ENCODE peak calls at places on chromosomes 1 and 21, in ten cellular contexts. S is K562, C is A549, X is upper lobe of right lung, L is lower lobe of right lung, W is thoracic aorta, I is left ventricle myocardium inferior, Y is OCI-LY7, Q is cardiac muscle cell, E is IMR-90. M is an unnamed sample.

GRCh38 chr1:236413688-236414087 is 19.6 kb downstream of the EDARADD start:
- DNase-seq in S (no peak), C (no peak), X (no peak), L (no peak), W (no peak), I (no peak), Y (no peak), Q (no peak), E (no peak), M (no peak)

GRCh38 chr21:45972353-45972715 is 9.2 kb upstream of the COL6A1 start:
- DNase-seq in S (no peak), C (no peak), X (peak; percentile 66), L (peak; percentile 45), W (no peak), I (peak; percentile 56), Y (no peak), Q (peak; percentile 50), E (no peak), M (peak; percentile 56)

GRCh38 chr1:84156210-84156621 is 12.1 kb downstream of the PRKACB start:
- DNase-seq in S (no peak), C (peak; percentile 67), X (no peak), L (no peak), W (no peak), I (no peak), Y (no peak), Q (peak; percentile 71), E (peak; percentile 90), M (no peak)

GRCh38 chr1:209584186-209584776 is 767 bp downstream of the CAMK1G start:
- DNase-seq in S (no peak), C (no peak), X (no peak), L (no peak), W (no peak), I (no peak), Y (no peak), Q (no peak), E (no peak), M (no peak)

GRCh38 chr1:46718340-46718726 is 581 bp downstream of the EFCAB14 start:
- DNase-seq in S (no peak), C (no peak), X (no peak), L (no peak), W (no peak), I (no peak), Y (no peak), Q (peak; percentile 8), E (no peak), M (no peak)

GRCh38 chr1:10521537-10522157 is 46.9 kb downstream of the PEX14 start:
- DNase-seq in S (no peak), C (no peak), X (no peak), L (no peak), W (no peak), I (no peak), Y (no peak), Q (no peak), E (no peak), M (no peak)

GRCh38 chr21:34126269-34126668 is 52.9 kb downstream of the MRPS6 start:
- DNase-seq in S (no peak), C (no peak), X (no peak), L (no peak), W (no peak), I (no peak), Y (no peak), Q (no peak), E (peak; percentile 53), M (no peak)

GRCh38 chr1:187396226-187396625 is 567.5 kb downstream of the PLA2G4A start:
- DNase-seq in S (no peak), C (no peak), X (no peak), L (no peak), W (no peak), I (no peak), Y (no peak), Q (peak; percentile 55), E (peak; percentile 14), M (no peak)

GRCh38 chr1:25001125-25001915 is 71.2 kb upstream of the RUNX3 start:
- DNase-seq in S (no peak), C (no peak), X (no peak), L (no peak), W (no peak), I (no peak), Y (no peak), Q (no peak), E (no peak), M (no peak)

GRCh38 chr1:93588206-93588605 is 93.4 kb downstream of the BCAR3 start:
- DNase-seq in S (no peak), C (no peak), X (no peak), L (no peak), W (no peak), I (no peak), Y (no peak), Q (peak; percentile 62), E (peak; percentile 54), M (no peak)

GRCh38 chr1:162861101-162861500 is at the start of gene CCDC190:
- DNase-seq in S (no peak), C (no peak), X (no peak), L (peak; percentile 49), W (peak; percentile 29), I (peak; percentile 28), Y (no peak), Q (peak; percentile 47), E (no peak), M (no peak)

GRCh38 chr21:16279658-16280581 is 550.1 kb downstream of the USP25 start:
- DNase-seq in S (no peak), C (peak; percentile 25), X (no peak), L (no peak), W (no peak), I (peak; percentile 27), Y (no peak), Q (peak; percentile 78), E (peak; percentile 10), M (no peak)

GRCh38 chr1:88175631-88176226 is 508.3 kb upstream of the PKN2 start:
- DNase-seq in S (no peak), C (peak; percentile 1), X (no peak), L (no peak), W (no peak), I (no peak), Y (no peak), Q (peak; percentile 13), E (peak; percentile 30), M (no peak)

GRCh38 chr1:59669752-59670312 is 144.9 kb upstream of the HOOK1 start:
- DNase-seq in S (no peak), C (no peak), X (no peak), L (no peak), W (no peak), I (peak; percentile 53), Y (no peak), Q (peak; percentile 73), E (peak; percentile 43), M (no peak)

GRCh38 chr1:109782514-109782913 is 18.8 kb upstream of the EPS8L3 start:
- DNase-seq in S (no peak), C (no peak), X (no peak), L (peak; percentile 37), W (no peak), I (peak; percentile 4), Y (no peak), Q (peak; percentile 53), E (peak; percentile 59), M (no peak)

GRCh38 chr1:22754106-22754768 is 43.6 kb downstream of the EPHB2 start:
- DNase-seq in S (no peak), C (no peak), X (no peak), L (no peak), W (no peak), I (no peak), Y (no peak), Q (no peak), E (peak; percentile 54), M (no peak)

GRCh38 chr1:22751124-22751531 is 40.5 kb downstream of the EPHB2 start:
- DNase-seq in S (no peak), C (no peak), X (no peak), L (no peak), W (no peak), I (no peak), Y (no peak), Q (no peak), E (no peak), M (no peak)

GRCh38 chr1:22753396-22754083 is 42.9 kb downstream of the EPHB2 start:
- DNase-seq in S (no peak), C (no peak), X (no peak), L (no peak), W (no peak), I (no peak), Y (no peak), Q (peak; percentile 69), E (peak; percentile 82), M (no peak)

GRCh38 chr1:22750671-22751016 is 40.0 kb downstream of the EPHB2 start:
- DNase-seq in S (no peak), C (no peak), X (no peak), L (no peak), W (no peak), I (no peak), Y (no peak), Q (no peak), E (no peak), M (no peak)

DNA sequence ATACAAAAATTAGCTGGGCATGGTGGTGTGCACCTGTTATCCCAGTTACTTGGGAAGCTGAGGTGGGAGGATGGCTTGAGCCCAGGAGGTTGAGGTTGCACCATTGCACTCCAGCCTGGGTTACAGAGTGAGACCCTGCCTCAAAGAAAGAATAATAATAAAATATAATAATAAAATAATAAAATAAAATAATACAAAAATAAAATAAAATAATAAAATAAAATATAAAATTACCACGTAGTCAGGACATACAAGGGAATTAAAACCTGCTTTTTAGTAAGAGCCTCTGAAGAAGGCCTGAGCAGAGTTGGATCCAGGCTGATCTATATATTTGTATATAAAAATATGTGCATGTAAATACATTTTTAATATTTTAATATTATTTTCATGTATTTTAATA is 41.7 kb downstream of the EPHB2 start:
- DNase-seq in S (no peak), C (no peak), X (no peak), L (no peak), W (no peak), I (no peak), Y (no peak), Q (no peak), E (no peak), M (no peak)
- H3K4me1 ChIP-seq in S (peaks cover 8% of the 10 kb centered on the region), C (peaks cover 56% of the 10 kb centered on the region), X (peaks cover 16% of the 10 kb centered on the region), L (peaks cover 24% of the 10 kb centered on the region), W (peaks cover 7% of the 10 kb centered on the region), I (peaks cover 23% of the 10 kb centered on the region), Y (no peaks in the 10 kb centered on the region), Q (peaks cover 37% of the 10 kb centered on the region), E (peaks cover 38% of the 10 kb centered on the region), M (peaks cover 33% of the 10 kb centered on the region)

GRCh38 chr1:32881871-32882850 is 4.1 kb upstream of the HPCA start:
- DNase-seq in S (no peak), C (no peak), X (no peak), L (no peak), W (no peak), I (peak; percentile 69), Y (no peak), Q (no peak), E (no peak), M (no peak)
- H3K4me3 ChIP-seq in S (no peak overlapping the region), C (no peak overlapping the region), X (no peak overlapping the region), L (no peak overlapping the region), W (peak overlapping the region; percentile 40), I (peak overlapping the region; percentile 33), Y (no peak overlapping the region), Q (no peak overlapping the region), E (no peak overlapping the region), M (no peak overlapping the region)

GRCh38 chr1:220544901-220545303 is 17.0 kb downstream of the MARK1 start:
- DNase-seq in S (no peak), C (peak; percentile 29), X (no peak), L (no peak), W (no peak), I (no peak), Y (peak; percentile 1), Q (peak; percentile 19), E (peak; percentile 4), M (no peak)
- TF ChIP-seq CTCF in S (peak; percentile 40), C (no peak), X (peak; percentile 8), L (no peak), W (no peak), I (no peak), Y (peak; percentile 40), Q (peak; percentile 27), E (no peak), M (no peak)

GRCh38 chr1:225811622-225812487 is 1.9 kb downstream of the EPHX1 start:
- DNase-seq in S (peak; percentile 52), C (peak; percentile 59), X (no peak), L (no peak), W (no peak), I (no peak), Y (no peak), Q (no peak), E (no peak), M (no peak)
- H3K4me1 ChIP-seq in S (peaks cover 35% of the 10 kb centered on the region), C (peaks cover 57% of the 10 kb centered on the region), X (peaks cover 61% of the 10 kb centered on the region), L (peaks cover 62% of the 10 kb centered on the region), W (peaks cover 37% of the 10 kb centered on the region), I (peaks cover 71% of the 10 kb centered on the region), Y (no peaks in the 10 kb centered on the region), Q (peaks cover 11% of the 10 kb centered on the region), E (peaks cover 24% of the 10 kb centered on the region), M (peaks cover 7% of the 10 kb centered on the region)